ENCODE peak calls at places on chromosome 6, in six cellular contexts. V, E, Z, G, D and T are unnamed samples.

GRCh38 chr6:130396722-130397121 is 30.9 kb downstream of the TMEM200A start:
- DNase-seq in V (no peak), E (peak), Z (no peak), G (peak), D (no peak), T (no peak)

GRCh38 chr6:31202259-31203166 is 32.0 kb upstream of the POU5F1 start:
- DNase-seq in V (peak), E (no peak), Z (peak), G (no peak), D (no peak), T (no peak)

GRCh38 chr6:137808191-137808590 is 58.9 kb upstream of the TNFAIP3 start:
- DNase-seq in V (peak), E (peak), Z (no peak), G (peak), D (no peak), T (no peak)

GRCh38 chr6:41801380-41801779 is 13.9 kb downstream of the TOMM6 start:
- DNase-seq in V (peak), E (peak), Z (peak), G (peak), D (no peak), T (no peak)

GRCh38 chr6:135522975-135523692 is 25.6 kb upstream of the AHI1 start:
- DNase-seq in V (peak), E (peak), Z (no peak), G (peak), D (no peak), T (no peak)

GRCh38 chr6:12749531-12750379 is 33.2 kb downstream of the PHACTR1 start:
- DNase-seq in V (no peak), E (no peak), Z (peak), G (no peak), D (no peak), T (no peak)

GRCh38 chr6:106182455-106182854 is 96.3 kb downstream of the PRDM1 start:
- DNase-seq in V (no peak), E (no peak), Z (no peak), G (peak), D (no peak), T (no peak)

GRCh38 chr6:25991785-25992412 is 29.3 kb downstream of the TRIM38 start:
- DNase-seq in V (peak), E (peak), Z (peak), G (peak), D (peak), T (peak)

GRCh38 chr6:484729-485111 is 93.2 kb downstream of the IRF4 start:
- DNase-seq in V (no peak), E (no peak), Z (no peak), G (no peak), D (no peak), T (no peak)

GRCh38 chr6:13725570-13725969 is 13.9 kb upstream of the RANBP9 start:
- DNase-seq in V (peak), E (no peak), Z (no peak), G (no peak), D (no peak), T (no peak)

GRCh38 chr6:122576888-122577287 is 33.3 kb upstream of the PKIB start:
- DNase-seq in V (no peak), E (no peak), Z (no peak), G (no peak), D (no peak), T (no peak)

GRCh38 chr6:63526931-63527330 is 45.3 kb upstream of the LOC128125822 start:
- DNase-seq in V (no peak), E (no peak), Z (no peak), G (no peak), D (no peak), T (no peak)

GRCh38 chr6:79461205-79461604 is 76.0 kb downstream of the LCA5 start:
- DNase-seq in V (peak), E (no peak), Z (no peak), G (no peak), D (no peak), T (no peak)

GRCh38 chr6:14396826-14397517 is 279.4 kb downstream of the CD83 start:
- DNase-seq in V (peak), E (peak), Z (peak), G (peak), D (peak), T (peak)

GRCh38 chr6:113457156-113457555 is 400.0 kb upstream of the MARCKS start:
- DNase-seq in V (no peak), E (peak), Z (no peak), G (peak), D (no peak), T (no peak)